ENCODE peak calls at places on chromosomes 2 and 18, in seven cellular contexts. D is prostate gland, F is kidney, W is right lobe of liver, L is lung, A is A549, V is lower lobe of right lung. N is an unnamed sample.
A peak's percentile ranks its signal among the peaks of the same experiment; 100 is the strongest.

GRCh38 chr2:230230087-230230486 is 4.6 kb downstream of the SP140 start:
- DNase-seq in D (no peak), F (no peak), W (no peak), L (no peak), A (no peak), V (no peak), N (no peak)

GRCh38 chr18:57803119-57803969 is at the start of gene ATP8B1:
- DNase-seq in D (peak; percentile 98), F (peak; percentile 98), W (peak; percentile 92), L (peak; percentile 95), A (peak; percentile 66), V (peak; percentile 96), N (peak; percentile 92)

GRCh38 chr2:62672601-62673000 is 32.9 kb upstream of the EHBP1 start:
- DNase-seq in D (no peak), F (no peak), W (no peak), L (peak; percentile 68), A (peak; percentile 72), V (peak; percentile 51), N (no peak)

GRCh38 chr2:217972490-217972889 is 30.3 kb downstream of the TNS1 start:
- DNase-seq in D (no peak), F (no peak), W (no peak), L (no peak), A (no peak), V (peak; percentile 34), N (no peak)

GRCh38 chr18:76405761-76406356 is 89.2 kb downstream of the ZNF516 start:
- DNase-seq in D (peak; percentile 70), F (no peak), W (peak; percentile 53), L (peak; percentile 62), A (peak; percentile 58), V (peak; percentile 74), N (peak; percentile 76)

GRCh38 chr18:47184419-47185050 is 8.4 kb upstream of the IER3IP1 start:
- DNase-seq in D (no peak), F (no peak), W (no peak), L (peak; percentile 56), A (peak; percentile 61), V (peak; percentile 55), N (no peak)

GRCh38 chr2:114008720-114009119 is 118.8 kb downstream of the ACTR3 start:
- DNase-seq in D (no peak), F (no peak), W (no peak), L (no peak), A (no peak), V (no peak), N (no peak)

GRCh38 chr2:15155959-15156574 is 405.1 kb downstream of the NBAS start:
- DNase-seq in D (no peak), F (no peak), W (no peak), L (no peak), A (no peak), V (no peak), N (no peak)

GRCh38 chr2:158255257-158255656 is 153.6 kb downstream of the UPP2 start:
- DNase-seq in D (no peak), F (no peak), W (no peak), L (no peak), A (no peak), V (no peak), N (no peak)

GRCh38 chr2:54088191-54088634 is 27.2 kb upstream of the ACYP2 start:
- DNase-seq in D (no peak), F (no peak), W (no peak), L (no peak), A (no peak), V (no peak), N (no peak)

GRCh38 chr18:29181151-29181901 is 1004.4 kb upstream of the CDH2 start:
- DNase-seq in D (no peak), F (no peak), W (no peak), L (no peak), A (peak; percentile 15), V (no peak), N (no peak)

GRCh38 chr2:186256540-186256939 is 229.5 kb upstream of the ZC3H15 start:
- DNase-seq in D (no peak), F (no peak), W (no peak), L (no peak), A (peak; percentile 50), V (no peak), N (no peak)

GRCh38 chr2:197399887-197400540 is 34.8 kb downstream of the SF3B1 start:
- DNase-seq in D (no peak), F (no peak), W (no peak), L (no peak), A (no peak), V (no peak), N (no peak)

GRCh38 chr2:196334710-196335109 is 163.3 kb upstream of the STK17B start:
- DNase-seq in D (no peak), F (no peak), W (no peak), L (no peak), A (no peak), V (no peak), N (no peak)

GRCh38 chr18:3453540-3454364 is 3.8 kb downstream of the TGIF1 start:
- DNase-seq in D (peak; percentile 76), F (peak; percentile 86), W (peak; percentile 40), L (peak; percentile 61), A (peak; percentile 76), V (peak; percentile 51), N (peak; percentile 33)

GRCh38 chr18:61891271-61891670 is 1.5 kb downstream of the RNF152 start:
- DNase-seq in D (no peak), F (no peak), W (no peak), L (no peak), A (no peak), V (no peak), N (no peak)

GRCh38 chr18:61890344-61890743 is 2.5 kb downstream of the RNF152 start:
- DNase-seq in D (no peak), F (no peak), W (no peak), L (no peak), A (no peak), V (no peak), N (no peak)

GRCh38 chr18:61889541-61889940 is 3.3 kb downstream of the RNF152 start:
- DNase-seq in D (no peak), F (no peak), W (no peak), L (no peak), A (no peak), V (no peak), N (no peak)

GRCh38 chr18:61888622-61889021 is 4.2 kb downstream of the RNF152 start:
- DNase-seq in D (no peak), F (no peak), W (no peak), L (no peak), A (no peak), V (no peak), N (no peak)

GRCh38 chr18:61887838-61888237 is 5.0 kb downstream of the RNF152 start:
- DNase-seq in D (no peak), F (no peak), W (no peak), L (no peak), A (no peak), V (no peak), N (no peak)
- H3K4me1 ChIP-seq in D (peaks cover 1% of the 10 kb centered on the region), F (peaks cover 15% of the 10 kb centered on the region), W (no peaks in the 10 kb centered on the region), L (no peaks in the 10 kb centered on the region), A (no peaks in the 10 kb centered on the region), V (peaks cover 3% of the 10 kb centered on the region), N (peaks cover 5% of the 10 kb centered on the region)

GRCh38 chr2:205094031-205094430 is 548.8 kb downstream of the PARD3B start:
- DNase-seq in D (no peak), F (no peak), W (no peak), L (no peak), A (no peak), V (no peak), N (no peak)
- TF ChIP-seq CTCF in D (no peak), F (no peak), W (no peak), L (no peak), A (no peak), V (no peak), N (no peak)

DNA sequence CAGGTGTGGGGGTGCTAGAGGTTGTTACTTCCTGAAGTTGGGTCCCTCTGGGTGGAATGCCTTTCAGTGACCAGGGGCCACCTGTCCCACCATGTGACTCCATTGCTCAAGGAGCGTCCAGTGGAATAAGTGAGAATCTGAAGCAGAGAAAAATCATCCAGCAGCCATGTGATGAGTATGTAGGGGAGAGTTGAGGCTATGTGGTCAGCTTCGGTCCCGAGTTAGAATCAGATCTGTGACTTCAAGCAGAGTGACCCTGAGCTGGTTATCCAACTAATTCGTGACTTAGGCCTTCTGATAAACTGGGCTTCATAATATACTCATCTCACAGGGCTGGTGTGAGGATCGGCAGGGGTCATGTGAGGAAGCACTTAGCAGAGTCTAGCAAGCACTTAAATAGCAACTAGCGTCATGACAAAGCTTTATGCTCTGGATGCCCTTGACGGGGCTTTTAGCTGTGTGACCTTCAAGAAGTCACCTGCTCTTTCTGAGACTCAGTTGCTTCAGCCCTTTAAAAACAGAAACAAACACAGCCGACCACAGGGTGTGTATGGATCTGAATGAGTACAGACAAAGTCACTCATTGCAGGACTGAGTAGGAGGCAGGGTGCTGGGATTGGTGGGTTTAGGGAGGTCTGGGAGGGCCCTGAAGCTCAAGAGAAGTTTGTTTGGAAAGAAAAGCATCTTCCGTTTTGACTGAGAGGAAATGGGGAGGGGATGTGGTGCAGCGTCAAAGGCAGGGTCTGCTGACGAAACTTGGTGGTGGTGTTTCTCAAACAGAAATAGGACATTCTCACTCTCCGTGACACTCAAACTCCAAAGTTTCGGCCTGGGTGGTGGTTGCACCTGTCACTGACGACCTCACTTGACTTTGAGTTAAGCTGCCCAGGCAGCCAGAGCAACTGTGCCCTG is 264.0 kb upstream of the CXCR4 start:
- DNase-seq in D (no peak), F (peak; percentile 68), W (no peak), L (no peak), A (no peak), V (peak; percentile 54), N (peak; percentile 68)
- H3K27ac ChIP-seq in D (no peak overlapping the region), F (no peak overlapping the region), W (no peak overlapping the region), L (no peak overlapping the region), A (no peak overlapping the region), V (no peak overlapping the region), N (no peak overlapping the region)

DNA sequence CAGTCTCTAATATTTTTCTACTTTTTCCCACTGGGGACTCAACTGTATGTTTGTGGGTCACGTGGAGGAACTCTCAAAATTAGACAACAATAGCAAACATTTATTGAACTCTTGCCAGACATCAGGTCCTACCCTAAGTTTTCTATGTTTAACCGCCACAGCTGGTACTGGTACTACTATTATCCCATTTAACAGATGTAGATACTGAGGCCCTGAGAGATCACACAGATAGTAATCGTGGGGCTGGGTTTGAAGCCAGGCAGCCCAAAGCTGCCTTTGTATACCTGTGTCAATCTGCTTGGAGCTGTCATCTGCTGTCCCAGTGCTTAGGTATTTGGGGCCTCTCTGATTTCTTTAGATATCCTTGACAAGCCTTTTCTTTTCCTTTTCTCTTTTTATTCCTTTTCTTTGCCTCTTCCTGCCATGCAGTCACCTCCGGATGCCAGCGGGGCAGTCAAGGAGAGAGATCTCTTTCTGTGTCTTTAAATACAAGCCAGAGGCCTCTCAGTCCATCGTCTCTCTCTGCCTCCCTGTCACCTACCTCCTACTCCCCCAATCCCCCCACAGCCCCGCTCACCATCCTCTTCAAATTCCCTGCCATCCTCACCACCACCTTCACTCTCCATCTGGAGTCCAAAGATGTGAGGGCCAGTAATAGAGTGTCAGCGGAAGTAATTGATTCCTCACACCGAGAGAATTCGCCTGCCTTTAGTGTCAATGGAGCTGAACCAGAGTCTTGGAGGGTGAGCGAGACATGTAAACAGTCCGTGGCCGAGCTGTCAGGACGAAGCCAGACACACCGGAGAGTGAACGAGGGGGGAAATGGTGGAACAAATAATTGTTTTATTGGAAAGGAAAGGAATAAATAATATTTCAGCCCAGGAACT is 23.5 kb downstream of the NRP2 start:
- DNase-seq in D (no peak), F (no peak), W (no peak), L (no peak), A (no peak), V (no peak), N (no peak)
- H3K4me1 ChIP-seq in D (no peaks in the 10 kb centered on the region), F (peaks cover under 1% of the 10 kb centered on the region), W (no peaks in the 10 kb centered on the region), L (peaks cover 6% of the 10 kb centered on the region), A (peaks cover 89% of the 10 kb centered on the region), V (peaks cover 70% of the 10 kb centered on the region), N (peaks cover 40% of the 10 kb centered on the region)

N was measured in ascending aorta.